ENCODE peak calls at places on chromosomes 13 and 19, in four cellular contexts. C, S, P and U are unnamed samples.

GRCh38 chr13:46530084-46530935 is 22.7 kb upstream of the LRCH1 start:
- DNase-seq in C (no peak), S (peak; percentile 54), P (no peak), U (no peak)

GRCh38 chr13:113547248-113547971 is 37.1 kb upstream of the TFDP1 start:
- DNase-seq in C (no peak), S (peak; percentile 39), P (peak; percentile 72), U (peak; percentile 82)

GRCh38 chr13:27713767-27714166 is 78.5 kb upstream of the GSX1 start:
- DNase-seq in C (no peak), S (no peak), P (no peak), U (no peak)

GRCh38 chr19:15187026-15188007 is 13.5 kb downstream of the NOTCH3 start:
- DNase-seq in C (no peak), S (no peak), P (no peak), U (no peak)

GRCh38 chr13:40445557-40445990 is 220.9 kb downstream of the FOXO1 start:
- DNase-seq in C (no peak), S (no peak), P (no peak), U (no peak)

GRCh38 chr13:113519556-113519955 is 29.0 kb upstream of the DCUN1D2 start:
- DNase-seq in C (no peak), S (no peak), P (no peak), U (peak; percentile 56)

GRCh38 chr19:9075064-9075964 is 11.5 kb upstream of the OR1M1 start:
- DNase-seq in C (peak; percentile 73), S (peak; percentile 83), P (peak; percentile 93), U (no peak)

GRCh38 chr19:42122691-42123607 is 9.3 kb downstream of the POU2F2 start:
- DNase-seq in C (no peak), S (no peak), P (no peak), U (no peak)

GRCh38 chr13:54373211-54373610 is 1344.6 kb downstream of the OLFM4 start:
- DNase-seq in C (no peak), S (no peak), P (no peak), U (no peak)

GRCh38 chr13:91153372-91153771 is 194.1 kb upstream of the MIR17HG start:
- DNase-seq in C (no peak), S (no peak), P (no peak), U (no peak)

GRCh38 chr19:342801-343421 is 1.7 kb downstream of the MIER2 start:
- DNase-seq in C (no peak), S (peak; percentile 93), P (no peak), U (peak; percentile 83)

GRCh38 chr19:44600466-44600865 is 12.9 kb upstream of the IGSF23 start:
- DNase-seq in C (no peak), S (peak; percentile 32), P (no peak), U (no peak)

GRCh38 chr13:43905435-43906031 is 25.8 kb downstream of the LACC1 start:
- DNase-seq in C (peak; percentile 53), S (peak; percentile 77), P (no peak), U (no peak)

GRCh38 chr13:89982406-89983085 is 1364.9 kb upstream of the MIR17HG start:
- DNase-seq in C (no peak), S (no peak), P (no peak), U (no peak)

GRCh38 chr13:114131581-114132418 is 623 bp downstream of the RASA3 start:
- DNase-seq in C (no peak), S (no peak), P (no peak), U (no peak)

GRCh38 chr19:42396542-42397314 is 6.6 kb upstream of the CNFN start:
- DNase-seq in C (peak; percentile 99), S (peak; percentile 99), P (peak; percentile 99), U (peak; percentile 99)

GRCh38 chr13:83895994-83896580 is 13.8 kb upstream of the SLITRK1 start:
- DNase-seq in C (no peak), S (peak; percentile 6), P (no peak), U (no peak)

GRCh38 chr13:75101997-75102720 is 379.8 kb downstream of the TBC1D4 start:
- DNase-seq in C (no peak), S (peak; percentile 6), P (no peak), U (no peak)

GRCh38 chr13:93388701-93389100 is 162.1 kb downstream of the GPC6 start:
- DNase-seq in C (no peak), S (peak; percentile 86), P (no peak), U (no peak)

GRCh38 chr19:1133471-1133929 is 29.7 kb downstream of the GPX4 start:
- DNase-seq in C (no peak), S (no peak), P (no peak), U (no peak)

GRCh38 chr13:45255253-45255987 is 54.6 kb upstream of the KCTD4 start:
- DNase-seq in C (no peak), S (no peak), P (no peak), U (no peak)

GRCh38 chr13:25455146-25455545 is 83.4 kb downstream of the ATP8A2 start:
- DNase-seq in C (no peak), S (no peak), P (no peak), U (no peak)

GRCh38 chr13:27372896-27373295 is 51.5 kb upstream of the GTF3A start:
- DNase-seq in C (no peak), S (peak; percentile 16), P (no peak), U (no peak)

GRCh38 chr19:14544977-14545715 is 15.8 kb downstream of the TECR start:
- DNase-seq in C (peak; percentile 77), S (no peak), P (no peak), U (no peak)

GRCh38 chr19:7637374-7638256 is 705 bp downstream of the STXBP2 start:
- DNase-seq in C (peak; percentile 33), S (no peak), P (no peak), U (no peak)

GRCh38 chr13:35729926-35730627 is 253.6 kb upstream of the MAB21L1 start:
- DNase-seq in C (no peak), S (no peak), P (peak; percentile 89), U (peak; percentile 65)

GRCh38 chr19:35042954-35043604 is 1.6 kb downstream of the HPN start:
- DNase-seq in C (no peak), S (no peak), P (no peak), U (no peak)

GRCh38 chr13:60583911-60584753 is 187.1 kb downstream of the TDRD3 start:
- DNase-seq in C (no peak), S (peak; percentile 73), P (no peak), U (no peak)

GRCh38 chr13:77930430-77930829 is 11.8 kb upstream of the EDNRB start:
- DNase-seq in C (no peak), S (no peak), P (no peak), U (no peak)

DNA sequence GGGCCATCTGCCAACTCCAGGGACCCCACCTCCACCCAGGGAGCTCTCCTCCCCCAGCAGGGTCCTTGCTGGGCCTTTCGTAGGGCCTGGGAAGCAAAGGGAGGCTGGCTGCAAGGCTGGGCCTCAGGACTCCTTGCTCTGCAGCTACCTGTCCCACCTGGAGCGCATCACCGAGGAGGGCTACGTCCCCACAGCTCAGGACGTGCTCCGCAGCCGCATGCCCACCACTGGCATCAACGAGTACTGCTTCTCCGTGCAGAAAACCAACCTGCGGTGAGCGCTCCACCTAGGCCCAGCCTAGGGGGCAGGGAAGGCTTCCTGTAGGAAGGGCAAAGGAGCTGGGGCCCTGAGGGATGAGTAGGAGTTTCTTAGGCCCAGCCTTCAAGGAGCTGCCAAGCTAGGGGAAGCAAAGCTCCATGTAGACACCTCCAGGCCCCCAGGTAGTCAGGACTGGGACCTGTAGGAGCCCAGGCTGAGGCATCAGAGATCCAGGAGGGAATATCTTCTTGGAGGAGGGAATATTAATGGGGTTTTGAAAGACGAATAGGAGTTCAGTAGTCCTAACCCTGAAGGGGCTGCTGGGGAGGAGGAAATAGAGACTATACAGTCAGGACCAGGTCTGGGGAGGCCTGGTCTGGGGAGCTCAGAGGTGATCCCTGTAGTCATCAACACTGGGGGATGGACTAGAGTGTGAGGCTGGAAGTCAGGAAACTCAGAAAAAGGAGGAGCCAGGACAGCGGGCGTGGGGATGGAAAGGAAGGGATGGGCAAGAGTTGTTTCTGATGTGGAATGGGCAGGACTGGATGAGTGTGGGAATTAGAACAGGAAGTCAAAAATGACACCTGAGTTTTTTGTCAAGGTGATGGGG is 16.0 kb downstream of the GNA15 start:
- DNase-seq in C (no peak), S (no peak), P (no peak), U (no peak)
- H3K27ac ChIP-seq in C (no peak overlapping the region), S (no peak overlapping the region), P (no peak overlapping the region), U (no peak overlapping the region)

DNA sequence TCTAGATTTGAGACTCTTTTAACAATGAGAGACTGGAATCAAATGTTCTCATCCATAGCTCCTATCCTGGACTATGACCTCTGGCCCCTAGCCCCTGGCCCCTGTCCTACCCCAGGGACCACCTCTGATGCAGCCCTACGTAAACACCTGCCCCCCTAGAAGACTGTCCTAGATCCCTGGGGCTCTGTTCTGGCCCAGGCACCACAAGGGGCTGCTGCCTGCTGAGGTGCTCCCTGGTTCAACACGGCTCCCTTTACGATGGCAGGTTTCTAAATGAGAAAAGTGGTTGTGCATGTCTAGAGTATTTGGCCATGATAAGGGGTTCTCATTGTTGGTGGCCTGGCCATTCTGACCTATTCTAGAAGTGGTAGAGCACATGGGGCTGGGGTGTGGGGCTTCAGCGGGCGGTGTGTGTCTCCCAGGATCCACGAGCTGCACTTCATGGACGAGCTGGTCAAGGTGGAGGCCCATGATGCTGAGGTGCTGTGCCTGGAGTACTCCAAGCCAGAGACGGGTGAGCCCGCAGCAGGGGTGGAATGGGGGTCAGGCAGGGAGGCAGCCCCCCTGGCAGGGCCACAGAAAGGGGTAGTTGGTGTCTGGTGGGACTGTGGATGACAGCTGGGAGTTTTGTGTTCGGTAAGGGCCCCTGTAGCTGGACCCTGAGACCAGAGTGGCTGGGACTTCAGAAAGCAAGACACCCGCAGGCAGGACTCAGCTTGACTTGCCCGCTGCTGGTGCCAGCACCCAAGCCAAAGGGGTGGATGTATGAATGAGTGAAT is 26.5 kb upstream of the OVOL3 start:
- DNase-seq in C (no peak), S (no peak), P (no peak), U (no peak)
- TF ChIP-seq POLR2A in C (no peak), S (no peak), P (no peak), U (no peak)

GRCh38 chr19:32650671-32651070 is 24.3 kb downstream of the ANKRD27 start:
- DNase-seq in C (no peak), S (no peak), P (no peak), U (no peak)
- H3K27ac ChIP-seq in C (no peak overlapping the region), S (no peak overlapping the region), P (no peak overlapping the region), U (no peak overlapping the region)

DNA sequence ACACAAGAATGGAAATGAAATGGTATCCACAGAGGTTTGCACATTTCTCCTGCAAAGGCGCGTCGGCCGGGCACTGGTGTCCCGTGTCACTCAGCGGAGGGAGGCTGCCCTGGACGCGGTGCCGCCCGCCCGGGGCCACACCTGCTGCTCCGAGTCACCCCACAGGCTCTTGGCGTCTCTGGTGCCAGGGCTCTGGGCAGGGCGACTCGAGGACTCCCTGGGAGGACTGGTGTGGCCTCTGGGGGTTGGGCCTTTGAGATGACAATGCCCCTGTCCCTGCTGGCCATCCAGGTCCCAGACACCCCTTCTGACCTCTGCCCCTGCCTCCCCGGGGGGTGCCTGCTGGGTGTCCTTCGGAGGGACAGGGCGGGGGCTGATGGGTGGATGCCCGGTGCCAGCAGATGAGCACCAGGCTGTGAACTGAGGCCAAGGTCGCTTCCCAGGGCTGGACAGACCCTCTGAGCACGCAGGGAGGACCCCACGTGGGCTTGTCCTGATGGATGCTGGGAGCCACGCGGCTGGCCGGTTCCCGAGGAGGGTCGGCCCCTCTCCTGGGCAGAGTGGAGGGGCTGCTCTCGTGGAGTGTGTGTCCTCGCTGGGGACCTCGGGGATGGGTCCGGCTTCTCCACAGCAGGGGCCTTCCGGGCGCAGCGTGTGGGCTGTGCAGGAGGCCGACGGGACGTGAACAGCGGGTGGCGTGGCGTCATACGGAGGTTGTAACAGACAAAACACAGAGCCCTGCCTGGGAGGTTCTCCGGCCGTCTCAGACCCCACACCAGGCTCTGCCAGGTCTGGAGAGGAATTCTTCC is 4.7 kb upstream of the CACTIN start:
- DNase-seq in C (no peak), S (no peak), P (no peak), U (no peak)
- TF ChIP-seq POLR2A in C (no peak), S (no peak), P (no peak), U (no peak)